ENCODE peak calls at places on chromosomes 16 and 17, in ten cellular contexts. I is AG08396; U is stimulated activated CD4-positive, alpha-beta T cell treated with anti-CD3 and anti-CD28 coated beads, Interleukin-1b, Interleukin-23, amount 100 ng/mL, for 24 hours; S is activated naive CD8-positive, alpha-beta T cell treated with anti-CD3 and anti-CD28 coated beads for 36 hours; P is choroid plexus epithelial cell; X is T-helper 17 cell; K is stimulated activated CD8-positive, alpha-beta memory T cell treated with anti-CD3 and anti-CD28 coated beads, Interleukin-15, amount 100 ng/mL, for 4 hours; F is nephron progenitor cell; E is nucleus accumbens; C is RWPE1. W is an unnamed sample.

GRCh38 chr16:89345663-89346150 is 128.2 kb downstream of the ZNF778 start:
- DNase-seq in S (no peak), C (no peak), P (no peak), E (no peak), K (no peak), I (no peak), X (no peak), U (no peak), F (no peak), W (no peak)

GRCh38 chr16:9102379-9102778 is 10.9 kb downstream of the HAPSTR1 start:
- DNase-seq in C (peak), S (no peak), E (no peak), I (peak), U (no peak), X (no peak), F (no peak), K (no peak), P (peak), W (no peak)

GRCh38 chr17:37239690-37240344 is 136.0 kb upstream of the C17orf78 start:
- DNase-seq in P (peak), E (no peak), F (no peak), S (no peak), C (peak), U (no peak), K (no peak), X (no peak), I (peak), W (no peak)

GRCh38 chr17:7336240-7337175 is at the start of gene ACAP1:
- DNase-seq in K (peak), P (no peak), S (peak), I (no peak), E (no peak), C (no peak), U (peak), X (peak), F (no peak), W (peak)

GRCh38 chr17:7707446-7707845 is 2.4 kb downstream of the EFNB3 start:
- DNase-seq in K (no peak), X (no peak), S (no peak), P (no peak), I (no peak), U (no peak), E (no peak), C (no peak), F (no peak), W (no peak)

GRCh38 chr17:80951121-80952090 is 40.2 kb upstream of the CHMP6 start:
- DNase-seq in U (no peak), C (no peak), I (no peak), S (no peak), K (no peak), P (no peak), E (no peak), F (no peak), X (no peak), W (peak)

GRCh38 chr17:79840204-79840988 is 1.2 kb upstream of the CBX4 start:
- DNase-seq in S (peak), P (peak), C (no peak), U (no peak), E (no peak), X (no peak), I (peak), K (no peak), F (peak), W (peak)

GRCh38 chr17:50627386-50627781 is 7.3 kb upstream of the ABCC3 start:
- DNase-seq in E (no peak), K (no peak), F (no peak), X (no peak), U (no peak), P (no peak), S (no peak), C (no peak), I (no peak), W (no peak)

GRCh38 chr16:1078579-1079021 is 6.1 kb downstream of the SSTR5 start:
- DNase-seq in X (no peak), F (no peak), E (no peak), C (peak), S (no peak), U (no peak), I (peak), P (peak), K (no peak), W (peak)

GRCh38 chr16:12350945-12351344 is 374.4 kb downstream of the SNX29 start:
- DNase-seq in X (no peak), F (no peak), E (no peak), I (no peak), K (no peak), C (no peak), S (no peak), U (no peak), P (no peak), W (no peak)